ENCODE peak calls at places on chromosomes 13 and 19, in ten cellular contexts. P is dorsolateral prefrontal cortex, G is psoas muscle, E is GM06990, R is BE2C, I is left ventricle myocardium inferior, F is brain microvascular endothelial cell, D is A549, K is endodermal cell, M is fibroblast of villous mesenchyme. W is an unnamed sample.

GRCh38 chr13:111288276-111288675 is 32.2 kb upstream of the TEX29 start:
- DNase-seq in P (no peak), G (no peak), E (no peak), R (no peak), I (no peak), F (no peak), D (no peak), K (no peak), M (no peak), W (no peak)

GRCh38 chr13:23466144-23467002 is 32.9 kb upstream of the SACS start:
- DNase-seq in P (peak; percentile 58), G (peak; percentile 71), E (peak; percentile 87), R (peak; percentile 79), I (peak; percentile 64), F (peak; percentile 80), D (peak; percentile 76), K (peak; percentile 90), M (peak; percentile 84), W (peak; percentile 96)

GRCh38 chr19:44992336-44993163 is 8.7 kb upstream of the RELB start:
- DNase-seq in P (no peak), G (no peak), E (no peak), R (no peak), I (no peak), F (no peak), D (no peak), K (no peak), M (no peak), W (no peak)

GRCh38 chr19:29277107-29277506 is 64.2 kb upstream of the UQCRFS1 start:
- DNase-seq in P (no peak), G (no peak), E (peak; percentile 21), R (no peak), I (no peak), F (no peak), D (peak; percentile 52), K (peak; percentile 87), M (no peak), W (peak; percentile 83)

GRCh38 chr19:42254850-42255765 is at the start of gene ERF:
- DNase-seq in P (peak; percentile 83), G (peak; percentile 93), E (peak; percentile 94), R (peak; percentile 96), I (peak; percentile 95), F (peak; percentile 88), D (peak; percentile 98), K (peak; percentile 97), M (peak; percentile 91), W (peak; percentile 96)

GRCh38 chr19:19105365-19106060 is 32.8 kb downstream of the TMEM161A start:
- DNase-seq in P (no peak), G (peak; percentile 65), E (no peak), R (peak; percentile 76), I (peak; percentile 70), F (peak; percentile 42), D (peak; percentile 72), K (peak; percentile 95), M (peak; percentile 68), W (no peak)

GRCh38 chr13:24627090-24627714 is 53.0 kb upstream of the ATP12A start:
- DNase-seq in P (no peak), G (no peak), E (no peak), R (no peak), I (no peak), F (no peak), D (peak; percentile 10), K (peak; percentile 95), M (no peak), W (no peak)

GRCh38 chr19:40510526-40511115 is 43.8 kb downstream of the SPTBN4 start:
- DNase-seq in P (no peak), G (no peak), E (no peak), R (no peak), I (no peak), F (no peak), D (no peak), K (no peak), M (no peak), W (no peak)

GRCh38 chr19:29528946-29529645 is 3.3 kb downstream of the VSTM2B start:
- DNase-seq in P (peak; percentile 32), G (no peak), E (no peak), R (no peak), I (no peak), F (no peak), D (peak; percentile 28), K (peak; percentile 71), M (no peak), W (no peak)

GRCh38 chr19:18379803-18380747 is 5.9 kb upstream of the GDF15 start:
- DNase-seq in P (no peak), G (peak; percentile 93), E (no peak), R (no peak), I (peak; percentile 86), F (peak; percentile 43), D (peak; percentile 99), K (peak; percentile 74), M (peak; percentile 83), W (no peak)

GRCh38 chr13:49627831-49628652 is at the start of gene ARL11:
- DNase-seq in P (no peak), G (peak; percentile 59), E (peak; percentile 88), R (peak; percentile 22), I (peak; percentile 64), F (no peak), D (no peak), K (peak; percentile 93), M (no peak), W (peak; percentile 89)

DNA sequence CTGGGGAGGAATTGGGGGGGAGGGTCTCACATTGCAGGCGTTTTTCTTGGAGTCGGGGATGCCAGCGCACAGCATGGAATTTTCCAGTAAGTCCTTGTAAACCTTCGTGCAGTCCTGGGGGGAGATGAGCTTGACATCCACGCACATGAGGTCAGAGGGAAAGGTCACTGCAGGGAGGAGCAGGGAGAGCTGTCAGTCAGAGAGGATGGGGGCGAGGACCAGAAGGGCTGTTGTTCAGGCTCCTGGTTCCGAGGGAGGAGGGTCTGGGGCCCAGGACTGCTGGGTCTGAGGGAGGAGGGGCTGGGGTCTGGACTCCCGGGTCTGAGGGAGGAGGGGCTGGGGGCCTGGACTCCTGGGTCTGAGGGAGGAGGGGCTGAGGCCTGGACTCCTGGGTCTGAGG is 4.0 kb downstream of the KLK7 start:
- DNase-seq in P (no peak), G (no peak), E (no peak), R (no peak), I (no peak), F (no peak), D (no peak), K (peak; percentile 50), M (no peak), W (no peak)
- TF ChIP-seq CTCF in P (no peak), G (no peak), E (no peak), R (no peak), I (no peak), F (no peak), D (no peak), K (no peak), M (no peak), W (no peak)

GRCh38 chr13:98537306-98537705 is 39.6 kb downstream of the STK24 start:
- DNase-seq in P (no peak), G (no peak), E (no peak), R (no peak), I (no peak), F (no peak), D (no peak), K (no peak), M (no peak), W (no peak)

GRCh38 chr13:98534821-98535220 is 42.1 kb downstream of the STK24 start:
- DNase-seq in P (no peak), G (no peak), E (no peak), R (no peak), I (no peak), F (no peak), D (no peak), K (no peak), M (no peak), W (no peak)

GRCh38 chr13:98533912-98534311 is 43.0 kb downstream of the STK24 start:
- DNase-seq in P (no peak), G (no peak), E (no peak), R (no peak), I (no peak), F (no peak), D (no peak), K (no peak), M (no peak), W (no peak)

GRCh38 chr13:98536729-98537128 is 40.2 kb downstream of the STK24 start:
- DNase-seq in P (no peak), G (no peak), E (no peak), R (no peak), I (no peak), F (no peak), D (no peak), K (no peak), M (peak; percentile 31), W (no peak)

GRCh38 chr13:98535501-98536357 is 41.2 kb downstream of the STK24 start:
- DNase-seq in P (no peak), G (no peak), E (no peak), R (no peak), I (no peak), F (no peak), D (no peak), K (no peak), M (peak; percentile 67), W (no peak)
- H3K4me3 ChIP-seq in P (no peak overlapping the region), G (no peak overlapping the region), E (no peak overlapping the region), R (no peak overlapping the region), I (no peak overlapping the region), F (no peak overlapping the region), D (no peak overlapping the region), K (no peak overlapping the region), M (no peak overlapping the region), W (no peak overlapping the region)

DNA sequence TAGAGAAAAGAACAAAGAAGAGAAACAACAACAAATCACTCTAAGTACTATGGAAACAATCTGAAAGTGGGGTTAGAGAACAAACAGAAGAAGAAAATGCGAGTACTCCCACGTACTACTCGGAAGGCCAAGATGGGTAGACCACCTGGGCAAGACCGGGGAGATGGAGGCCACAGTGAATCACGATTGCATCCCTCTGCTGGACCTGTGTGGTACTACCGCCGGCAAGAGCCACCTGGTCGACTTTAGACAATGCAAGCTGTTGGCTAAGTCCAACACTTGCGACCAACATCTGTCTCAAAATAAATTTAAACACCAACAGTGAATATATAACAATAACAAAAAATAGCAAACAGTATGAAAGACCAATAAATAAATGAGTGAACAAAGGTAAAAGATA is 45.5 kb upstream of the ZNF91 start:
- DNase-seq in P (no peak), G (no peak), E (peak; percentile 5), R (peak; percentile 56), I (no peak), F (no peak), D (peak; percentile 36), K (peak; percentile 82), M (no peak), W (peak; percentile 16)
- TF ChIP-seq CTCF in P (peak; percentile 23), G (peak; percentile 23), E (no peak), R (peak; percentile 68), I (peak; percentile 48), F (peak; percentile 62), D (no peak), K (peak; percentile 66), M (peak; percentile 34), W (peak; percentile 33)

DNA sequence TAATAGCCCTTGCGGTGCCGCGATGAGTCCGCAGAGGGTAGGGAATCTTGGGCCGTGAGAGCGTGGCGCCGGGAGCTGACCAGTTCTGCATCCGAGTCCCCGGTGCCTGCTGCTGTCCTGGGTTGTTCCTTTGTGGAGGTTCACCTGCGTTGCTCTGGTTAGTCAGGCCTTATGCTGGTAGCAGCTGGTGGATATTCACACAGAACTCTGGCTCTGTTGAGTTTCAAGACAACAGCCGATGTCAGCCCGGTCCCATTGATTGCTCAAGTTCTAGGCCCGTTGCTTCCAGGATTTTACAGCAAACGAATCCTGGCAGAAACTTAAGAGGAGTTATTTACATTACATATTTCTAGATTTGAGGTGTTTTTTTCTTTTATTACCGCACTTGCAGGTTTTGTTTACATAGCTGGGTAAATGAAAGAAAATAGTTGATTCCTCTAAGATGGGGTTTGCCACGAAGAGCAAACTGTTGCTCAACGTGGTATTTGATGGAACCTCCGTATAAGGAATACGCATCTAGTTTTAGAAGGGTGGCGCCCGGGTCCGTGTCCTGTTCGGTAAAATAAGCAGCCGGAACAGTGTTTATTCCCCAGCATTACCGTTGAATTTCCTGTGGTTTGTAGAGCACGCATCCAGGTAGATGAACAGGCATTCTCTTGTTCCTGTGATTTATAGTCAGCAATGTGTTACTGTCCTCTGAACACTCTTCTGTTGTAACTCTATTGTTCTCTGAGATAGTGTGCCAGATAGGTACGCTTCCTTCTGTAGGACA is 1.3 kb downstream of the CLDN10 start:
- DNase-seq in P (no peak), G (no peak), E (no peak), R (no peak), I (no peak), F (no peak), D (no peak), K (peak; percentile 77), M (peak; percentile 24), W (no peak)
- H3K4me3 ChIP-seq in P (peak overlapping the region; percentile 45), G (no peak overlapping the region), E (no peak overlapping the region), R (no peak overlapping the region), I (peak overlapping the region; percentile 55), F (no peak overlapping the region), D (no peak overlapping the region), K (peak overlapping the region; percentile 77), M (no peak overlapping the region), W (no peak overlapping the region)

W was measured in GM12865.